ENCODE peak calls at places on chromosomes 16 and 17, in nine cellular contexts. Z, M, N, V, J, G, C, Y and I are unnamed samples. For H3K27me3, the result is how much of the 10 kb centered on the place peaks cover.

GRCh38 chr16:27598226-27598625 is 48.3 kb downstream of the KATNIP start:
- DNase-seq in C (no peak), N (no peak), Y (no peak), V (no peak), G (no peak), J (no peak), Z (no peak), M (no peak), I (no peak)

GRCh38 chr17:44221072-44221861 is 1.8 kb upstream of the UBTF start:
- DNase-seq in G (peak), M (peak), Z (peak), N (no peak), Y (peak), J (peak), C (peak), V (peak), I (peak)

GRCh38 chr16:64416232-64417010 is 705.4 kb downstream of the CDH11 start:
- DNase-seq in Y (no peak), C (no peak), G (no peak), M (no peak), N (no peak), J (peak), Z (no peak), V (no peak), I (no peak)

GRCh38 chr17:34826332-34826731 is 134.9 kb downstream of the CCT6B start:
- DNase-seq in Y (no peak), C (no peak), G (no peak), J (no peak), M (no peak), V (no peak), N (no peak), Z (no peak), I (no peak)

GRCh38 chr17:50100921-50101345 is 5.8 kb downstream of the PDK2 start:
- DNase-seq in G (no peak), Y (no peak), J (peak), N (no peak), C (no peak), M (no peak), Z (no peak), V (no peak), I (no peak)

GRCh38 chr16:11135167-11135973 is 120.6 kb downstream of the SOCS1 start:
- DNase-seq in C (no peak), G (no peak), M (no peak), J (peak), V (no peak), Y (no peak), Z (no peak), N (no peak), I (no peak)

GRCh38 chr16:85370881-85371651 is 242.1 kb upstream of the GSE1 start:
- DNase-seq in Y (peak), N (no peak), Z (no peak), C (peak), M (no peak), V (no peak), G (peak), J (peak), I (no peak)

GRCh38 chr16:30526137-30526822 is at the start of gene ZNF768:
- DNase-seq in G (no peak), Y (peak), Z (peak), M (peak), C (peak), V (peak), N (no peak), J (peak), I (peak)

GRCh38 chr16:27962197-27962596 is 101.3 kb downstream of the GSG1L start:
- DNase-seq in Z (no peak), V (no peak), M (no peak), J (no peak), N (no peak), Y (no peak), C (peak), G (no peak), I (no peak)

GRCh38 chr16:58336332-58337089 is 41.7 kb upstream of the PRSS54 start:
- DNase-seq in C (peak), M (peak), G (peak), J (peak), N (peak), Y (peak), Z (peak), V (peak), I (peak)

GRCh38 chr16:7393680-7394079 is 61.0 kb downstream of the RBFOX1 start:
- DNase-seq in Z (no peak), G (no peak), V (no peak), Y (no peak), N (no peak), J (no peak), C (no peak), M (no peak), I (no peak)

GRCh38 chr17:61635913-61636432 is 45.0 kb upstream of the NACA2 start:
- DNase-seq in J (peak), C (no peak), V (peak), M (peak), G (no peak), N (peak), Y (peak), Z (peak), I (peak)

GRCh38 chr16:16071631-16072244 is 122.3 kb downstream of the ABCC1 start:
- DNase-seq in N (no peak), G (no peak), J (peak), M (no peak), Z (no peak), Y (no peak), C (no peak), V (no peak), I (no peak)

GRCh38 chr17:50882851-50883250 is 16.7 kb upstream of the TOB1 start:
- DNase-seq in M (no peak), C (no peak), V (no peak), Z (no peak), N (no peak), Y (no peak), J (peak), G (no peak), I (no peak)

GRCh38 chr17:27489045-27489715 is 32.9 kb downstream of the KSR1 start:
- DNase-seq in G (peak), C (peak), V (no peak), Y (peak), Z (no peak), J (peak), M (no peak), N (no peak), I (no peak)

GRCh38 chr17:49913226-49914095 is 55.5 kb upstream of the DLX4 start:
- DNase-seq in Y (no peak), V (no peak), N (no peak), M (no peak), Z (no peak), C (no peak), J (peak), G (no peak), I (no peak)

GRCh38 chr17:77706938-77707337 is 251.6 kb upstream of the TNRC6C start:
- DNase-seq in N (no peak), M (no peak), C (no peak), Y (no peak), Z (no peak), V (no peak), G (no peak), J (no peak), I (no peak)

GRCh38 chr16:55120408-55120807 is 189.7 kb downstream of the IRX5 start:
- DNase-seq in J (no peak), C (peak), V (peak), Z (peak), N (no peak), M (no peak), G (no peak), Y (no peak), I (no peak)

DNA sequence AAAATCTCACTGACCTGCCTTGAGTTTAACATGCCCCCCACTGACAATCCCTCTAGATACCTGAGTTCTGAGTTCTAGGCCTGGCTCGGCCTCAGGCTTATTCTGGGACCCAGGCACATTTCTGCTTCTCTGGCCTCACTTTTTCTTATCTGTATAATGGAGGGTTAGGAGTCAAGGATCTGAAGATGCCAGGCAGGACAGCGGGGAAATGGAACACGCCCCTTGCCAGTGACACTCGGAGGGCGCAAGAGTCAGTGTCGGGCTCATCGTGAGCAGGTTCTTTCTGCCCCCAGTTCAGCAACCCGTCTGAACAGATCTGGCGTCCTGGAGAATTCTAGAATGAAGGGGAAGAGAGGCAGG is 567 bp upstream of the MT3 start:
- DNase-seq in C (no peak), J (no peak), Y (no peak), Z (no peak), V (no peak), N (no peak), M (no peak), G (no peak), I (no peak)
- H3K27me3 ChIP-seq in C (under half), J (half or more), Y (under half), Z (under half), V (half or more), N (under half), M (under half), G (under half), I (under half)

GRCh38 chr17:36870618-36871002 is 66.7 kb upstream of the LHX1 start:
- DNase-seq in Z (no peak), M (no peak), N (no peak), V (no peak), J (no peak), C (no peak), G (no peak), Y (no peak), I (no peak)

GRCh38 chr17:36869856-36870617 is 67.2 kb upstream of the LHX1 start:
- DNase-seq in Z (no peak), V (no peak), J (peak), M (no peak), C (peak), Y (no peak), G (no peak), N (no peak), I (no peak)

GRCh38 chr17:36867716-36868115 is 69.6 kb upstream of the LHX1 start:
- DNase-seq in Z (no peak), N (no peak), G (no peak), J (no peak), V (no peak), Y (no peak), M (no peak), C (no peak), I (no peak)

GRCh38 chr17:36864827-36865320 is 72.4 kb upstream of the LHX1 start:
- DNase-seq in Z (no peak), Y (no peak), J (no peak), N (no peak), G (no peak), V (no peak), M (no peak), C (peak), I (no peak)

GRCh38 chr17:36869441-36869840 is 67.8 kb upstream of the LHX1 start:
- DNase-seq in N (no peak), Y (no peak), G (no peak), Z (no peak), C (peak), J (no peak), M (no peak), V (no peak), I (no peak)
- H3K27me3 ChIP-seq in N (under half), Y (under half), G (under half), Z (under half), C (under half), J (half or more), M (under half), V (under half), I (under half)

GRCh38 chr17:12667299-12667958 is 1.7 kb downstream of the MYOCD start:
- DNase-seq in Y (peak), V (peak), M (no peak), G (no peak), C (no peak), J (peak), Z (no peak), N (no peak), I (no peak)
- H3K27me3 ChIP-seq in Y (under half), V (under half), M (under half), G (under half), C (under half), J (half or more), Z (under half), N (under half), I (under half)

DNA sequence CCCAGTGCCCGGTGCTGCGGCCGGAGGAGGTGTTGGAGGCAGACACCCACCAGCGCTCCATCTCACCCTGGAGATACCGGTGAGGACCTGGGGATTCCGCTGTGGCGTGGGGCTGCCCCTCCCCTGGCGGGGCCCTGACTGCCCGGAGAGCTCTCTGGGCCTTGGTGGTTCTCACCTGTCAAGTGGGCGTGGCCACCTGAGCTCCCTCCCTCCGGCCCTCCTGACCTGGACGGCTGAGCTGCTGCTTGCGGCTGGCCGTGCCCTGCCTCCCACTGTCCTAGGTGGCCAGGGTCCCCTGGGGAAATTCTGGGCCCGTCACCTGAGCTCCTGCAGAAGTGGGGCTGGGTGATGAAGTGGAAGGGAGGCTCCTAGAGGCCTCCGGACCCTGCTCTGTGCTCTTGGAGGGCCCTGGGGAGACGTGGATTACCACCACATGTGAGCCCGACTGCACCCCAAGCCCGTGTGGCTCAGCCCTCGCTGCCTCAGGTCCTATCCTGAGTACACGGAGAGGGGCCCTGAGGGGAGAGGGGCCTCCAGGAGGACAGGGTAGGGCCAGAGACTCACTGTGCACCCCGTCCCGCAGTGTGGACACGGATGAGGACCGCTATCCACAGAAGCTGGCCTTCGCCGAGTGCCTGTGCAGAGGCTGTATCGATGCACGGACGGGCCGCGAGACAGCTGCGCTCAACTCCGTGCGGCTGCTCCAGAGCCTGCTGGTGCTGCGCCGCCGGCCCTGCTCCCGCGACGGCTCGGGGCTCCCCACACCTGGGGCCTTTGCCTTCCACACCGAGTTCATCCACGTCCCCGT is 1.1 kb downstream of the IL17C start:
- DNase-seq in G (peak), J (no peak), Z (no peak), V (peak), M (no peak), N (no peak), C (no peak), Y (peak), I (no peak)
- H3K27me3 ChIP-seq in G (under half), J (half or more), Z (under half), V (half or more), M (under half), N (under half), C (under half), Y (half or more), I (under half)

GRCh38 chr16:87620201-87620495 is 17.8 kb downstream of the JPH3 start:
- DNase-seq in G (no peak), M (no peak), Z (no peak), J (no peak), Y (no peak), N (no peak), C (no peak), V (peak), I (no peak)

GRCh38 chr16:87616556-87616955 is 14.2 kb downstream of the JPH3 start:
- DNase-seq in M (no peak), N (no peak), Z (no peak), J (no peak), G (no peak), C (no peak), Y (no peak), V (no peak), I (no peak)

GRCh38 chr16:87615621-87616041 is 13.3 kb downstream of the JPH3 start:
- DNase-seq in Z (no peak), C (no peak), V (no peak), J (no peak), Y (no peak), G (no peak), N (no peak), M (no peak), I (no peak)

GRCh38 chr16:87619360-87620200 is 17.3 kb downstream of the JPH3 start:
- DNase-seq in Y (no peak), M (no peak), C (no peak), V (no peak), J (no peak), Z (no peak), N (no peak), G (no peak), I (no peak)

GRCh38 chr16:87618216-87618615 is 15.9 kb downstream of the JPH3 start:
- DNase-seq in V (no peak), M (no peak), G (no peak), Y (no peak), N (no peak), C (no peak), J (no peak), Z (no peak), I (no peak)
- H3K27me3 ChIP-seq in V (under half), M (under half), G (under half), Y (under half), N (under half), C (under half), J (half or more), Z (under half), I (under half)

DNA sequence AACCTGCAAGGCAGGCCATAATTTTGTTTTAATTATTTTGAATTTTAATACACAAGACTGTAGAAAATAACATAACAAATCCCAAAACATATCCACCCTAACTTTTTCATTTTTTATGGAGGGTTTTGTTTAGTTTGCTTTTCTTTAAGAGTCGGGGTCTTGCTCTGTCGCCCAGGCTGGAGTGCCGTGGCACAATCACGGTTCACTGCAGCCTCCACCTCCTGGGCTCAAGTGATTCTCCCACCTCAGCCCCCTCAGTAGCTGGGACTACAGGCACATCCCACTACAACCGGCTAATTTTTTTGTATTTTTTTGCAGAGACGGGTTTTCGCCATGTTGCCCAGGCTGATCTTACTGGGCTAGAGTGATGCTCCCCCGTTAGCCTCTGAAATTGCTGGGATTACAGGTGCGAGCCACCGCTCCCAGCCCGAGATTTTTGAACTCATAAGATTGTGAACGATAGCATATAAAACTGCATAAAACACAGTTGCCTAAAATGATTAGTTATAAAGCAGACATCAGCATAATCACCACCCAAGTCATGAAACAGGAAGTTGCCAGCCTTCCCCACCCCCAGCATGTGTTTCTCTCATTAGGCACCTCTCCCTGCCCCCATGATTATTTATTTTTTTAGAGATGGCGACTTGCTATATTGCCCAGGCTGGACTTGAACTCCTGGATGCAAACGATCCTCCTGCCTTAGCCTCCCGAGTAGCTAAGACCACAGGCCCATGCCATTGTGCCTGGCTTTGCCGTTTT is 13.6 kb upstream of the DOC2B start:
- DNase-seq in Z (no peak), V (no peak), J (no peak), Y (no peak), C (no peak), M (no peak), N (no peak), G (no peak), I (no peak)
- H3K27me3 ChIP-seq in Z (under half), V (under half), J (half or more), Y (under half), C (under half), M (under half), N (under half), G (under half), I (under half)

DNA sequence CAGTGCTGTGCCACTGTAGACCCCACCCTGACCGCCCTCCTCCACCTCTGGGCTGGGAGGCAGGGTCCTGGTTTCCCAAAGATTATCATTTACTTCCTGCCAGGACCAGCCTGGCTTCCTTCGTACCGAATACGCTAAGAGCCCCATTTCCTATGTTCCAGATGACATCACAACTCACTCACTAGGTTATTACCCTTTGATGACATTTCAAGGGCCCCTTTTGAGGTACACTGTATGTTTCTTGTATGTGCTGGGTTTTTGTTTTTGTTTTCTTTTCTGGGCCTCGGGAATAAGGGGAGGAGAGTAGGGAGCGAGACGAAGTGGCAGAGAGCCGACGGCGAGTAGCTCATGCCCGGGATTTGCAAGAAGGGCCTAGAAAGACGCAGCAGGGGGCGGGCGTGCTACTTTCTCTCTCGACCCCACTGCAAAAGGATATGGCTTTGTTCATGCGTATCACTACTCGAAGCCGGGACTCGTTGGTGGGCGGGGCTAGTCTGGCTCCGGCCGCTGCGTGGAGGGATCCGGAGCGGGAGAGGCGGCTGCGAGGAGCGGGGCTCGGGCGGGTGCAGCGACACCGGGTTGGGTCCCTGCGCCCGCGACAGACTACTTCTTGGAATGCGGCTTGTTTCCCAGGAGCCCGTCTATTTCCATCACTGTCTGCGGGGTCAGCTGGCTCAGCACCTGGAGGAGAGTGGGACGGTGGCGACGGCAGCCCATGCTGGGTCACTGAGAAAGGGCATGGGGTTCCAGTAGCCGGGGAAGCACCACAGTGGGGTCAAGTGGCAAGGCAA is 6.6 kb upstream of the RNF227 start:
- DNase-seq in Z (peak), J (peak), N (no peak), Y (peak), M (peak), C (peak), V (peak), G (peak), I (peak)
- H3K27me3 ChIP-seq in Z (under half), J (under half), N (under half), Y (under half), M (under half), C (under half), V (half or more), G (under half), I (under half)

DNA sequence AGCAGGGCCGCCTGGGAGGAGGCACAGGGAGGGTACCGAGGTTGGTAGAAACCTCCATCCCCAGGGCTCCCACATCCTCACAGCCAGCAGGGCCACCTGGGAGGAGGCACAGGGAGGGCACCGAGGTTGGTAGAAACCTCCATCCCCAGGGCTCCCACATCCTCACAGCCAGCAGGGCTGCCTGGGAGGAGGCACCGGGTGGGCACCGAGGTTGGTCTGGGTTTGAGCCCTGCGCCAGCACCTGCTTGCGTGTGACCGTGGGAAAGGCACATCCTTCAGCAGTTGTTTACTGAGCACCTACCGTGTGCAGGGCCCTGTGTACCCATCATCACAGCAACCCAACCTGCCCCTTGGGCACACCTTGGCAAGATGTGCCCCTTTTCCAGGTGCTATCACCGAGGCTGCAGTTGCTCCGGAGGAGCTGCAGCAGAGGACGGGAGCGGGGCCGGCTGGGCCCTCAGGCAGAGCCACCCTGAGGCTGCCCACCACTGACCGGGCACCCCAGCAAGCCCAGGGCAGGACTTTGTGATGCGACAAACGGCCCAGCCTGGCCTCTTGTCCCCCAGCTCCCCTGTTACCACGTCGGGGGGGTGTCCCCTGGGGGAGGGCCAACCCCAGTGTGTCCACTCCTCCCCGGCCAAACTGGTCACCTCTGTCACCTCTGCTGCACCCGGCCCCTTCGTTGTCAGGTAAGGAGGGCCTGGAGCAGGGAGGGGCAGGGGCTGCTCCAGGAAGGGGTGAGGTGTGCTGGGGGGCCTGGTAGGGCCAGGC is 22.1 kb upstream of the OSGIN1 start:
- DNase-seq in N (no peak), J (no peak), Z (no peak), Y (no peak), V (no peak), G (no peak), C (no peak), M (no peak), I (no peak)
- H3K27me3 ChIP-seq in N (under half), J (under half), Z (under half), Y (under half), V (under half), G (under half), C (under half), M (under half), I (under half)